ENCODE peak calls at places on chromosomes 5 and 9, in five cellular contexts. I, X, K, V and C are unnamed samples.

GRCh38 chr5:73434461-73434860 is 14.1 kb downstream of the FOXD1 start:
- DNase-seq in X (no peak), K (no peak), I (no peak), V (no peak), C (no peak)

GRCh38 chr5:32673272-32673671 is 37.8 kb upstream of the NPR3 start:
- DNase-seq in X (no peak), V (no peak), I (no peak), K (no peak), C (no peak)

GRCh38 chr5:173572431-173573125 is 43.9 kb downstream of the BOD1 start:
- DNase-seq in K (no peak), X (peak; percentile 14), V (no peak), I (no peak), C (no peak)

GRCh38 chr5:165996484-165996883 is 2295.0 kb upstream of the WWC1 start:
- DNase-seq in K (no peak), X (no peak), I (no peak), V (no peak), C (no peak)

GRCh38 chr5:177377851-177378776 is 6.1 kb upstream of the SLC34A1 start:
- DNase-seq in V (no peak), K (no peak), X (no peak), I (no peak), C (no peak)

GRCh38 chr9:15755660-15756059 is 202.8 kb downstream of the CCDC171 start:
- DNase-seq in V (no peak), K (no peak), I (no peak), X (peak; percentile 60), C (no peak)

GRCh38 chr9:21160178-21160577 is 6.3 kb downstream of the IFNA21 start:
- DNase-seq in I (no peak), K (peak; percentile 43), V (peak; percentile 67), X (no peak), C (no peak)

GRCh38 chr5:93894471-93895354 is 153.3 kb upstream of the POU5F2 start:
- DNase-seq in I (no peak), V (peak; percentile 41), K (no peak), X (peak; percentile 31), C (no peak)

GRCh38 chr5:2508514-2508913 is 243.0 kb downstream of the IRX2 start:
- DNase-seq in K (no peak), X (no peak), V (no peak), I (no peak), C (no peak)

GRCh38 chr5:31361234-31361633 is 167.7 kb downstream of the CDH6 start:
- DNase-seq in I (no peak), K (no peak), X (peak; percentile 30), V (no peak), C (no peak)

GRCh38 chr9:126499005-126499910 is 114.5 kb upstream of the LMX1B start:
- DNase-seq in X (peak; percentile 79), K (peak; percentile 74), I (peak; percentile 40), V (peak; percentile 37), C (no peak)

GRCh38 chr5:6261256-6261655 is 117.1 kb downstream of the MED10 start:
- DNase-seq in I (no peak), X (no peak), K (no peak), V (no peak), C (no peak)

GRCh38 chr5:147481857-147482256 is 28.0 kb downstream of the DPYSL3 start:
- DNase-seq in X (peak; percentile 68), K (no peak), V (peak; percentile 89), I (no peak), C (no peak)

GRCh38 chr9:136052991-136053756 is 41.9 kb downstream of the NACC2 start:
- DNase-seq in X (peak; percentile 17), V (no peak), K (peak; percentile 37), I (no peak), C (no peak)

GRCh38 chr5:91151947-91152346 is 231.2 kb downstream of the ARRDC3 start:
- DNase-seq in V (peak; percentile 91), X (peak; percentile 96), I (no peak), K (no peak), C (no peak)

GRCh38 chr9:125532412-125532811 is 174.6 kb downstream of the MAPKAP1 start:
- DNase-seq in I (no peak), K (no peak), X (no peak), V (peak; percentile 12), C (no peak)

GRCh38 chr9:89744730-89745129 is 139.9 kb downstream of the GADD45G start:
- DNase-seq in X (no peak), K (peak; percentile 49), V (no peak), I (no peak), C (no peak)

GRCh38 chr5:96590796-96591195 is 71.4 kb upstream of the CAST start:
- DNase-seq in I (no peak), K (no peak), V (no peak), X (peak; percentile 31), C (no peak)